ENCODE peak calls at places on chromosomes 12 and 14, in six cellular contexts. V is neural crest cell, B is breast epithelium, A is T-helper 1 cell, Q is pulmonary artery endothelial cell, U is HFFc6. D is an unnamed sample.

GRCh38 chr14:77507762-77508161 is 9.1 kb upstream of the ISM2 start:
- DNase-seq in V (no peak), B (no peak), A (no peak), Q (no peak), U (no peak), D (no peak)

GRCh38 chr12:19125325-19125724 is 4.2 kb upstream of the PLEKHA5 start:
- DNase-seq in V (no peak), B (no peak), A (no peak), Q (no peak), U (peak), D (peak)

GRCh38 chr12:131000000-131000486 is 46.3 kb downstream of the ADGRD1 start:
- DNase-seq in V (no peak), B (no peak), A (no peak), Q (no peak), U (no peak), D (no peak)

GRCh38 chr12:109589691-109590245 is 16.2 kb downstream of the MVK start:
- DNase-seq in V (no peak), B (no peak), A (no peak), Q (no peak), U (no peak), D (no peak)

GRCh38 chr12:59077153-59077930 is 157.0 kb upstream of the LRIG3 start:
- DNase-seq in V (no peak), B (peak), A (no peak), Q (peak), U (no peak), D (no peak)

GRCh38 chr14:65501328-65501727 is 88.8 kb downstream of the FUT8 start:
- DNase-seq in V (no peak), B (no peak), A (no peak), Q (no peak), U (no peak), D (no peak)

GRCh38 chr12:129928643-129929042 is 24.8 kb upstream of the TMEM132D start:
- DNase-seq in V (no peak), B (no peak), A (no peak), Q (no peak), U (no peak), D (no peak)

GRCh38 chr14:36967892-36968555 is 204.4 kb downstream of the SLC25A21 start:
- DNase-seq in V (no peak), B (no peak), A (no peak), Q (no peak), U (no peak), D (no peak)

GRCh38 chr12:90102957-90103652 is 394.5 kb upstream of the ATP2B1 start:
- DNase-seq in V (no peak), B (no peak), A (no peak), Q (no peak), U (peak), D (peak)

GRCh38 chr14:73397810-73398209 is 60.5 kb downstream of the NUMB start:
- DNase-seq in V (no peak), B (no peak), A (no peak), Q (no peak), U (no peak), D (no peak)

GRCh38 chr12:109592905-109593272 is 19.3 kb downstream of the MVK start:
- DNase-seq in V (no peak), B (no peak), A (no peak), Q (no peak), U (no peak), D (no peak)

GRCh38 chr14:57352771-57353170 is 37.6 kb upstream of the NAA30 start:
- DNase-seq in V (no peak), B (no peak), A (no peak), Q (no peak), U (no peak), D (no peak)

GRCh38 chr12:126807312-126807711 is 1459.7 kb upstream of the TMEM132C start:
- DNase-seq in V (no peak), B (no peak), A (no peak), Q (no peak), U (no peak), D (no peak)

GRCh38 chr14:69586420-69586819 is 11.7 kb upstream of the CCDC177 start:
- DNase-seq in V (no peak), B (no peak), A (no peak), Q (peak), U (no peak), D (no peak)

GRCh38 chr14:98259881-98260280 is 1012.1 kb downstream of the BCL11B start:
- DNase-seq in V (no peak), B (no peak), A (no peak), Q (no peak), U (no peak), D (no peak)

GRCh38 chr14:102826751-102827675 is 49.8 kb downstream of the TRAF3 start:
- DNase-seq in V (no peak), B (no peak), A (no peak), Q (no peak), U (no peak), D (peak)

GRCh38 chr12:67288561-67288960 is 19.4 kb downstream of the CAND1 start:
- DNase-seq in V (no peak), B (no peak), A (no peak), Q (no peak), U (no peak), D (no peak)

GRCh38 chr12:6635856-6636521 is at the start of gene LPAR5:
- DNase-seq in V (no peak), B (no peak), A (no peak), Q (no peak), U (no peak), D (no peak)

GRCh38 chr12:575948-576612 is 87.2 kb downstream of the NINJ2 start:
- DNase-seq in V (peak), B (no peak), A (peak), Q (no peak), U (peak), D (peak)

GRCh38 chr14:64861916-64862315 is 17.8 kb downstream of the SPTB start:
- DNase-seq in V (no peak), B (no peak), A (no peak), Q (no peak), U (no peak), D (no peak)

GRCh38 chr14:62143235-62143634 is 381.0 kb downstream of the SNAPC1 start:
- DNase-seq in V (no peak), B (no peak), A (no peak), Q (no peak), U (peak), D (no peak)

GRCh38 chr12:130461868-130462557 is 124.3 kb downstream of the PIWIL1 start:
- DNase-seq in V (no peak), B (no peak), A (no peak), Q (no peak), U (no peak), D (no peak)

GRCh38 chr12:77893918-77894317 is 63.2 kb downstream of the NAV3 start:
- DNase-seq in V (no peak), B (no peak), A (no peak), Q (peak), U (no peak), D (no peak)

GRCh38 chr14:92712654-92713051 is 35.8 kb downstream of the LGMN start:
- DNase-seq in V (no peak), B (no peak), A (no peak), Q (no peak), U (no peak), D (no peak)

GRCh38 chr12:80165741-80166140 is 66.4 kb downstream of the OTOGL start:
- DNase-seq in V (no peak), B (no peak), A (no peak), Q (no peak), U (no peak), D (no peak)

GRCh38 chr12:40292788-40293429 is 68.1 kb downstream of the LRRK2 start:
- DNase-seq in V (no peak), B (no peak), A (no peak), Q (no peak), U (no peak), D (no peak)